ENCODE peak calls at places on chromosomes 6 and 20, in nine cellular contexts. One of them, this sample, is unnamed.
A peak's percentile ranks its signal among the peaks of the same experiment; 100 is the strongest.

GRCh38 chr20:63662813-63663189 is 4.7 kb downstream of the RTEL1 start:
- DNase-seq in A172: no peak
- DNase-seq in GM10248: no peak
- DNase-seq in SJCRH30: no peak
- DNase-seq in CD4-positive, alpha-beta T cell: no peak
- DNase-seq in osteoblast: no peak
- DNase-seq in PC-3: no peak
- DNase-seq in nephron progenitor cell: no peak
- DNase-seq in breast epithelium: no peak
- DNase-seq in this sample: no peak

GRCh38 chr6:39118921-39119320 is 3.9 kb upstream of the SAYSD1 start:
- DNase-seq in A172: no peak
- DNase-seq in breast epithelium: no peak
- DNase-seq in GM10248: no peak
- DNase-seq in PC-3: no peak
- DNase-seq in CD4-positive, alpha-beta T cell: no peak
- DNase-seq in SJCRH30: no peak
- DNase-seq in nephron progenitor cell: no peak
- DNase-seq in osteoblast: no peak
- DNase-seq in this sample: no peak

GRCh38 chr6:38213275-38213674 is 393.7 kb downstream of the ZFAND3 start:
- DNase-seq in A172: no peak
- DNase-seq in PC-3: peak; percentile 46
- DNase-seq in SJCRH30: no peak
- DNase-seq in CD4-positive, alpha-beta T cell: no peak
- DNase-seq in nephron progenitor cell: no peak
- DNase-seq in GM10248: no peak
- DNase-seq in breast epithelium: no peak
- DNase-seq in osteoblast: no peak
- DNase-seq in this sample: no peak

GRCh38 chr20:57620274-57620990 is at the start of gene ZBP1:
- DNase-seq in SJCRH30: peak; percentile 45
- DNase-seq in breast epithelium: no peak
- DNase-seq in nephron progenitor cell: no peak
- DNase-seq in CD4-positive, alpha-beta T cell: peak; percentile 32
- DNase-seq in A172: no peak
- DNase-seq in PC-3: no peak
- DNase-seq in GM10248: peak; percentile 85
- DNase-seq in osteoblast: no peak
- DNase-seq in this sample: peak; percentile 14

GRCh38 chr6:3664641-3665041 is 86.9 kb downstream of the PXDC1 start:
- DNase-seq in breast epithelium: peak; percentile 22
- DNase-seq in A172: no peak
- DNase-seq in nephron progenitor cell: peak; percentile 23
- DNase-seq in CD4-positive, alpha-beta T cell: no peak
- DNase-seq in PC-3: peak; percentile 24
- DNase-seq in SJCRH30: no peak
- DNase-seq in GM10248: no peak
- DNase-seq in osteoblast: no peak
- DNase-seq in this sample: no peak

GRCh38 chr20:32282461-32282860 is 5.0 kb downstream of the KIF3B start:
- DNase-seq in GM10248: no peak
- DNase-seq in A172: no peak
- DNase-seq in CD4-positive, alpha-beta T cell: no peak
- DNase-seq in breast epithelium: no peak
- DNase-seq in osteoblast: no peak
- DNase-seq in PC-3: no peak
- DNase-seq in SJCRH30: no peak
- DNase-seq in nephron progenitor cell: no peak
- DNase-seq in this sample: no peak

GRCh38 chr6:24931752-24932691 is 3.7 kb downstream of the RIPOR2 start:
- DNase-seq in GM10248: no peak
- DNase-seq in nephron progenitor cell: no peak
- DNase-seq in PC-3: peak; percentile 62
- DNase-seq in CD4-positive, alpha-beta T cell: no peak
- DNase-seq in osteoblast: no peak
- DNase-seq in A172: peak; percentile 52
- DNase-seq in SJCRH30: no peak
- DNase-seq in breast epithelium: no peak
- DNase-seq in this sample: no peak

GRCh38 chr6:157428418-157429202 is 47.6 kb downstream of the ZDHHC14 start:
- DNase-seq in nephron progenitor cell: no peak
- DNase-seq in breast epithelium: no peak
- DNase-seq in osteoblast: no peak
- DNase-seq in GM10248: no peak
- DNase-seq in A172: peak; percentile 30
- DNase-seq in CD4-positive, alpha-beta T cell: no peak
- DNase-seq in SJCRH30: no peak
- DNase-seq in PC-3: peak; percentile 95
- DNase-seq in this sample: no peak

GRCh38 chr6:133951227-133951626 is 1.8 kb upstream of the TBPL1 start:
- DNase-seq in PC-3: no peak
- DNase-seq in nephron progenitor cell: no peak
- DNase-seq in osteoblast: no peak
- DNase-seq in SJCRH30: no peak
- DNase-seq in CD4-positive, alpha-beta T cell: no peak
- DNase-seq in GM10248: no peak
- DNase-seq in breast epithelium: no peak
- DNase-seq in A172: no peak
- DNase-seq in this sample: no peak

GRCh38 chr20:10856237-10856636 is 182.4 kb upstream of the JAG1 start:
- DNase-seq in breast epithelium: no peak
- DNase-seq in CD4-positive, alpha-beta T cell: no peak
- DNase-seq in GM10248: no peak
- DNase-seq in PC-3: no peak
- DNase-seq in SJCRH30: no peak
- DNase-seq in osteoblast: peak; percentile 70
- DNase-seq in A172: no peak
- DNase-seq in nephron progenitor cell: no peak
- DNase-seq in this sample: no peak

GRCh38 chr20:49424536-49424935 is 57.9 kb downstream of the KCNB1 start:
- DNase-seq in osteoblast: no peak
- DNase-seq in SJCRH30: peak; percentile 92
- DNase-seq in nephron progenitor cell: peak; percentile 33
- DNase-seq in A172: peak; percentile 50
- DNase-seq in CD4-positive, alpha-beta T cell: no peak
- DNase-seq in GM10248: no peak
- DNase-seq in breast epithelium: no peak
- DNase-seq in PC-3: no peak
- DNase-seq in this sample: no peak

GRCh38 chr6:30556964-30557682 is at the start of gene PRR3:
- DNase-seq in GM10248: peak; percentile 77
- DNase-seq in A172: peak; percentile 86
- DNase-seq in PC-3: peak; percentile 92
- DNase-seq in nephron progenitor cell: peak; percentile 85
- DNase-seq in SJCRH30: peak; percentile 91
- DNase-seq in breast epithelium: peak; percentile 87
- DNase-seq in osteoblast: peak; percentile 95
- DNase-seq in CD4-positive, alpha-beta T cell: peak; percentile 67
- DNase-seq in this sample: peak; percentile 70

GRCh38 chr6:44898296-44898930 is 429.7 kb upstream of the RUNX2 start:
- DNase-seq in SJCRH30: peak; percentile 61
- DNase-seq in GM10248: no peak
- DNase-seq in nephron progenitor cell: no peak
- DNase-seq in PC-3: no peak
- DNase-seq in breast epithelium: no peak
- DNase-seq in osteoblast: no peak
- DNase-seq in CD4-positive, alpha-beta T cell: no peak
- DNase-seq in A172: peak; percentile 2
- DNase-seq in this sample: no peak

GRCh38 chr6:144063246-144063743 is 32.1 kb downstream of the SF3B5 start:
- DNase-seq in CD4-positive, alpha-beta T cell: no peak
- DNase-seq in breast epithelium: peak; percentile 28
- DNase-seq in PC-3: no peak
- DNase-seq in SJCRH30: no peak
- DNase-seq in GM10248: no peak
- DNase-seq in A172: no peak
- DNase-seq in osteoblast: no peak
- DNase-seq in nephron progenitor cell: no peak
- DNase-seq in this sample: no peak

GRCh38 chr20:4924032-4924431 is 77.3 kb downstream of the SLC23A2 start:
- DNase-seq in GM10248: no peak
- DNase-seq in nephron progenitor cell: no peak
- DNase-seq in breast epithelium: no peak
- DNase-seq in SJCRH30: no peak
- DNase-seq in PC-3: no peak
- DNase-seq in osteoblast: no peak
- DNase-seq in CD4-positive, alpha-beta T cell: no peak
- DNase-seq in A172: no peak
- DNase-seq in this sample: no peak

GRCh38 chr20:24814556-24815195 is 134.4 kb upstream of the CST7 start:
- DNase-seq in SJCRH30: no peak
- DNase-seq in osteoblast: peak; percentile 50
- DNase-seq in breast epithelium: no peak
- DNase-seq in GM10248: no peak
- DNase-seq in CD4-positive, alpha-beta T cell: no peak
- DNase-seq in PC-3: no peak
- DNase-seq in A172: no peak
- DNase-seq in nephron progenitor cell: no peak
- DNase-seq in this sample: no peak

GRCh38 chr20:34249291-34249690 is 8.1 kb downstream of the ASIP start:
- DNase-seq in SJCRH30: peak; percentile 58
- DNase-seq in A172: no peak
- DNase-seq in PC-3: no peak
- DNase-seq in breast epithelium: no peak
- DNase-seq in GM10248: peak; percentile 38
- DNase-seq in nephron progenitor cell: no peak
- DNase-seq in CD4-positive, alpha-beta T cell: no peak
- DNase-seq in osteoblast: no peak
- DNase-seq in this sample: no peak

GRCh38 chr6:26195924-26196845 is 109.0 kb downstream of the HFE start:
- DNase-seq in breast epithelium: no peak
- DNase-seq in nephron progenitor cell: no peak
- DNase-seq in SJCRH30: peak; percentile 27
- DNase-seq in CD4-positive, alpha-beta T cell: no peak
- DNase-seq in PC-3: peak; percentile 38
- DNase-seq in GM10248: no peak
- DNase-seq in osteoblast: no peak
- DNase-seq in A172: peak; percentile 32
- DNase-seq in this sample: no peak

GRCh38 chr20:52783769-52784168 is 188.4 kb upstream of the TSHZ2 start:
- DNase-seq in nephron progenitor cell: peak; percentile 15
- DNase-seq in breast epithelium: no peak
- DNase-seq in osteoblast: no peak
- DNase-seq in A172: peak; percentile 12
- DNase-seq in CD4-positive, alpha-beta T cell: no peak
- DNase-seq in PC-3: no peak
- DNase-seq in GM10248: no peak
- DNase-seq in SJCRH30: peak; percentile 14
- DNase-seq in this sample: no peak

GRCh38 chr6:110421749-110422443 is 6.5 kb upstream of the DDO start:
- DNase-seq in nephron progenitor cell: no peak
- DNase-seq in GM10248: no peak
- DNase-seq in A172: no peak
- DNase-seq in CD4-positive, alpha-beta T cell: no peak
- DNase-seq in breast epithelium: no peak
- DNase-seq in SJCRH30: no peak
- DNase-seq in PC-3: no peak
- DNase-seq in osteoblast: no peak
- DNase-seq in this sample: no peak

GRCh38 chr6:13678255-13678983 is 33.2 kb downstream of the RANBP9 start:
- DNase-seq in A172: no peak
- DNase-seq in breast epithelium: no peak
- DNase-seq in PC-3: no peak
- DNase-seq in nephron progenitor cell: no peak
- DNase-seq in SJCRH30: no peak
- DNase-seq in GM10248: no peak
- DNase-seq in osteoblast: no peak
- DNase-seq in CD4-positive, alpha-beta T cell: no peak
- DNase-seq in this sample: no peak

GRCh38 chr6:70221025-70221714 is 81.7 kb downstream of the COL9A1 start:
- DNase-seq in osteoblast: peak; percentile 5
- DNase-seq in nephron progenitor cell: peak; percentile 22
- DNase-seq in CD4-positive, alpha-beta T cell: no peak
- DNase-seq in A172: peak; percentile 8
- DNase-seq in GM10248: peak; percentile 43
- DNase-seq in breast epithelium: no peak
- DNase-seq in SJCRH30: peak; percentile 36
- DNase-seq in PC-3: peak; percentile 36
- DNase-seq in this sample: no peak

GRCh38 chr6:16519265-16520242 is 241.7 kb downstream of the ATXN1 start:
- DNase-seq in breast epithelium: no peak
- DNase-seq in osteoblast: no peak
- DNase-seq in SJCRH30: peak; percentile 60
- DNase-seq in A172: no peak
- DNase-seq in PC-3: peak; percentile 40
- DNase-seq in nephron progenitor cell: no peak
- DNase-seq in CD4-positive, alpha-beta T cell: no peak
- DNase-seq in GM10248: no peak
- DNase-seq in this sample: no peak

GRCh38 chr6:81766482-81767069 is 14.1 kb upstream of the TENT5A start:
- DNase-seq in PC-3: peak; percentile 82
- DNase-seq in GM10248: no peak
- DNase-seq in SJCRH30: no peak
- DNase-seq in A172: peak; percentile 62
- DNase-seq in osteoblast: no peak
- DNase-seq in breast epithelium: no peak
- DNase-seq in CD4-positive, alpha-beta T cell: no peak
- DNase-seq in nephron progenitor cell: no peak
- DNase-seq in this sample: no peak

GRCh38 chr20:35618372-35619131 is 2.9 kb downstream of the SPAG4 start:
- DNase-seq in GM10248: no peak
- DNase-seq in PC-3: peak; percentile 46
- DNase-seq in CD4-positive, alpha-beta T cell: no peak
- DNase-seq in A172: no peak
- DNase-seq in breast epithelium: no peak
- DNase-seq in SJCRH30: peak; percentile 26
- DNase-seq in nephron progenitor cell: peak; percentile 32
- DNase-seq in osteoblast: peak; percentile 69
- DNase-seq in this sample: no peak

GRCh38 chr20:54486583-54486982 is 11.2 kb downstream of the DOK5 start:
- DNase-seq in PC-3: peak; percentile 68
- DNase-seq in nephron progenitor cell: no peak
- DNase-seq in A172: no peak
- DNase-seq in GM10248: no peak
- DNase-seq in SJCRH30: no peak
- DNase-seq in osteoblast: no peak
- DNase-seq in breast epithelium: no peak
- DNase-seq in CD4-positive, alpha-beta T cell: no peak
- DNase-seq in this sample: no peak

GRCh38 chr20:48748556-48748955 is 79.2 kb downstream of the PREX1 start:
- DNase-seq in CD4-positive, alpha-beta T cell: no peak
- DNase-seq in A172: no peak
- DNase-seq in nephron progenitor cell: no peak
- DNase-seq in osteoblast: no peak
- DNase-seq in PC-3: no peak
- DNase-seq in SJCRH30: no peak
- DNase-seq in breast epithelium: no peak
- DNase-seq in GM10248: no peak
- DNase-seq in this sample: no peak

GRCh38 chr6:75285156-75285639 is 606 bp upstream of the TMEM30A start:
- DNase-seq in A172: no peak
- DNase-seq in osteoblast: peak; percentile 58
- DNase-seq in CD4-positive, alpha-beta T cell: no peak
- DNase-seq in nephron progenitor cell: no peak
- DNase-seq in GM10248: peak; percentile 25
- DNase-seq in PC-3: no peak
- DNase-seq in breast epithelium: no peak
- DNase-seq in SJCRH30: no peak
- DNase-seq in this sample: no peak

GRCh38 chr6:33787954-33788693 is 806 bp downstream of the LEMD2 start:
- DNase-seq in breast epithelium: peak; percentile 64
- DNase-seq in PC-3: peak; percentile 56
- DNase-seq in CD4-positive, alpha-beta T cell: peak; percentile 34
- DNase-seq in A172: peak; percentile 54
- DNase-seq in nephron progenitor cell: peak; percentile 61
- DNase-seq in GM10248: peak; percentile 79
- DNase-seq in osteoblast: peak; percentile 93
- DNase-seq in SJCRH30: peak; percentile 82
- DNase-seq in this sample: peak; percentile 52

This sample was measured in effector CD8-positive, alpha-beta T cell.